ENCODE peak calls at places on chromosome 6, in eight cellular contexts. Q is small intestine, W is ovary, B is MM.1S, A is body of pancreas, J is lung, Z is osteoblast, M is pancreas. K is an unnamed sample. For H3K36me3 and H3K4me1, the result is how much of the 10 kb centered on the place peaks cover.

GRCh38 chr6:138231399-138231886 is 13.2 kb upstream of the PBOV1 start:
- DNase-seq in Q (peak), W (no peak), B (no peak), A (peak), J (no peak), Z (no peak), M (no peak), K (no peak)

GRCh38 chr6:10403385-10404106 is 11.3 kb downstream of the TFAP2A start:
- DNase-seq in Q (no peak), W (no peak), B (no peak), A (no peak), J (no peak), Z (no peak), M (no peak), K (no peak)

GRCh38 chr6:74853991-74854390 is 351.9 kb downstream of the COL12A1 start:
- DNase-seq in Q (no peak), W (no peak), B (no peak), A (no peak), J (no peak), Z (no peak), M (no peak), K (no peak)

GRCh38 chr6:54191460-54191859 is 80.2 kb downstream of the MLIP start:
- DNase-seq in Q (no peak), W (no peak), B (no peak), A (no peak), J (no peak), Z (peak), M (no peak), K (no peak)

GRCh38 chr6:15876406-15876805 is 213.6 kb upstream of the DTNBP1 start:
- DNase-seq in Q (no peak), W (no peak), B (no peak), A (no peak), J (no peak), Z (no peak), M (no peak), K (no peak)

GRCh38 chr6:170177383-170178265 is 113.3 kb downstream of the DLL1 start:
- DNase-seq in Q (no peak), W (no peak), B (no peak), A (peak), J (no peak), Z (peak), M (peak), K (no peak)

GRCh38 chr6:142944126-142945066 is 580 bp downstream of the HIVEP2 start:
- DNase-seq in Q (peak), W (peak), B (peak), A (peak), J (peak), Z (peak), M (peak), K (peak)

GRCh38 chr6:3627501-3627900 is 124.0 kb downstream of the PXDC1 start:
- DNase-seq in Q (no peak), W (no peak), B (no peak), A (no peak), J (no peak), Z (no peak), M (no peak), K (no peak)

GRCh38 chr6:35449287-35449881 is 2.8 kb upstream of the FANCE start:
- DNase-seq in Q (peak), W (peak), B (peak), A (peak), J (no peak), Z (peak), M (no peak), K (no peak)

GRCh38 chr6:113394724-113395123 is 462.4 kb upstream of the MARCKS start:
- DNase-seq in Q (no peak), W (no peak), B (no peak), A (no peak), J (no peak), Z (no peak), M (no peak), K (no peak)

GRCh38 chr6:112802154-112802553 is 455.0 kb downstream of the RFPL4B start:
- DNase-seq in Q (no peak), W (no peak), B (no peak), A (no peak), J (no peak), Z (peak), M (no peak), K (no peak)

GRCh38 chr6:4135665-4136353 is 434 bp upstream of the ECI2 start:
- DNase-seq in Q (peak), W (peak), B (peak), A (peak), J (peak), Z (peak), M (peak), K (peak)

GRCh38 chr6:87705070-87705691 is 3.1 kb upstream of the AKIRIN2 start:
- DNase-seq in Q (no peak), W (no peak), B (no peak), A (no peak), J (no peak), Z (no peak), M (no peak), K (no peak)

GRCh38 chr6:28408076-28408802 is 8.7 kb upstream of the ZSCAN12 start:
- DNase-seq in Q (no peak), W (no peak), B (no peak), A (no peak), J (no peak), Z (no peak), M (no peak), K (no peak)

GRCh38 chr6:21469213-21469612 is 124.3 kb upstream of the SOX4 start:
- DNase-seq in Q (peak), W (no peak), B (no peak), A (no peak), J (no peak), Z (no peak), M (no peak), K (no peak)

GRCh38 chr6:139336488-139336887 is 38.0 kb downstream of the CITED2 start:
- DNase-seq in Q (no peak), W (peak), B (no peak), A (peak), J (no peak), Z (no peak), M (peak), K (peak)

GRCh38 chr6:158854214-158855101 is 35.3 kb upstream of the EZR start:
- DNase-seq in Q (no peak), W (no peak), B (no peak), A (peak), J (no peak), Z (peak), M (no peak), K (no peak)

GRCh38 chr6:49499623-49500022 is at the start of gene GLYATL3:
- DNase-seq in Q (no peak), W (no peak), B (no peak), A (no peak), J (no peak), Z (no peak), M (no peak), K (no peak)

GRCh38 chr6:88183503-88183902 is 17.4 kb upstream of the CNR1 start:
- DNase-seq in Q (no peak), W (no peak), B (no peak), A (no peak), J (no peak), Z (no peak), M (no peak), K (no peak)

GRCh38 chr6:20564777-20565176 is 30.5 kb downstream of the CDKAL1 start:
- DNase-seq in Q (peak), W (no peak), B (no peak), A (no peak), J (no peak), Z (no peak), M (no peak), K (no peak)

GRCh38 chr6:151391021-151391470 is 313 bp downstream of the ZBTB2 start:
- DNase-seq in Q (peak), W (peak), B (peak), A (peak), J (peak), Z (peak), M (peak), K (peak)

GRCh38 chr6:78854501-78854900 is 12.8 kb upstream of the IRAK1BP1 start:
- DNase-seq in Q (peak), W (no peak), B (no peak), A (no peak), J (no peak), Z (no peak), M (no peak), K (no peak)

GRCh38 chr6:158648682-158649131 is 1.1 kb upstream of the SYTL3 start:
- DNase-seq in Q (no peak), W (no peak), B (no peak), A (no peak), J (no peak), Z (peak), M (no peak), K (no peak)

GRCh38 chr6:78909391-78909790 is 42.0 kb downstream of the IRAK1BP1 start:
- DNase-seq in Q (no peak), W (no peak), B (peak), A (no peak), J (no peak), Z (peak), M (no peak), K (no peak)

GRCh38 chr6:73389854-73390253 is 4.8 kb upstream of the DDX43 start:
- DNase-seq in Q (no peak), W (no peak), B (peak), A (no peak), J (no peak), Z (no peak), M (no peak), K (no peak)

GRCh38 chr6:114007451-114007953 is 36.6 kb upstream of the HDAC2 start:
- DNase-seq in Q (no peak), W (no peak), B (peak), A (no peak), J (no peak), Z (no peak), M (no peak), K (no peak)

DNA sequence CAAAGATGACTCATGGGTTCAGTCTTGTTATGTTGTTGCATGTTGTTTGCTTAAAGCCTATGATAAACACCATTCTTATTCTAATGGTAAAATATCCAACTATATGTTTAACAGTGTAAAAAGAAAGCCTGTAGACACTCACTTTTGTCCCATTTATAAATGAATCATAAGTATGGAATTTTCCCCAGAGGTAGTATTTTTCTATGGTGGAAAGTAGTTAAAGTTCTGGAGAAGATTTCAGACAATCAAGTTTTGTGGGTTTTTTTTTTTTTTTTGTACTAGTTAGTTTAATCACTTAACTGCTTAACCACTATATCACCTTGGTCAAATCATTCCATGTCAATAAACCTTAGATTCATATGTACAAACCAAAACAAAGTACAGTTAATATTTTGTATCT is 35.8 kb downstream of the PTCHD4 start:
- DNase-seq in Q (no peak), W (no peak), B (no peak), A (no peak), J (no peak), Z (no peak), M (no peak), K (no peak)
- H3K4me3 ChIP-seq in Q (no peak), W (no peak), B (no peak), A (no peak), J (no peak), Z (no peak), M (no peak), K (no peak)

GRCh38 chr6:109360281-109360680 is 22.0 kb downstream of the CD164 start:
- DNase-seq in Q (no peak), W (no peak), B (no peak), A (no peak), J (no peak), Z (no peak), M (no peak), K (no peak)

GRCh38 chr6:109359248-109359647 is 23.0 kb downstream of the CD164 start:
- DNase-seq in Q (no peak), W (no peak), B (no peak), A (no peak), J (no peak), Z (no peak), M (no peak), K (no peak)

GRCh38 chr6:109360791-109361190 is 21.5 kb downstream of the CD164 start:
- DNase-seq in Q (no peak), W (no peak), B (no peak), A (no peak), J (no peak), Z (no peak), M (no peak), K (no peak)

GRCh38 chr6:109356237-109356636 is 26.0 kb downstream of the CD164 start:
- DNase-seq in Q (no peak), W (no peak), B (no peak), A (no peak), J (no peak), Z (no peak), M (no peak), K (no peak)

DNA sequence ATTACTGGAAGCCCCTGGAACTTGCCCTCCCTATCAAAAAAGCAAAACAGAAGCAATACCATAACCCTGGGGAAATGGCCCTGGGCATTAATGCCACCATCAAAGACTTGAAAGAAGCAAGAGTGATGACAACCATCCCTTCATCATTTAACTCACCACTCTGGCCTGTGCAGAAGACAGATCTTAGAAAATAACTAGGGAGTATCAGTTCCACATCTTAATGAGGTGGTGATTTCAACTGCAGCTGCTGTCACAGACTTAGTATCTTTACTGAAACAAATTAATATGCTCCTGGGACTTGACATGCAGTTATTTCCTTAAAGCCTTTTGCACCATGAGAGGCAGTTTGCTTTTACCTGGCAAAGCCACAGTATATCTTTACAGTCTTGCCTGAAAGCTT is 24.1 kb downstream of the CD164 start:
- DNase-seq in Q (no peak), W (no peak), B (no peak), A (no peak), J (no peak), Z (no peak), M (no peak), K (no peak)
- H3K36me3 ChIP-seq in Q (under half), W (under half), B (under half), A (under half), J (under half), Z (half or more), M (under half), K (under half)

DNA sequence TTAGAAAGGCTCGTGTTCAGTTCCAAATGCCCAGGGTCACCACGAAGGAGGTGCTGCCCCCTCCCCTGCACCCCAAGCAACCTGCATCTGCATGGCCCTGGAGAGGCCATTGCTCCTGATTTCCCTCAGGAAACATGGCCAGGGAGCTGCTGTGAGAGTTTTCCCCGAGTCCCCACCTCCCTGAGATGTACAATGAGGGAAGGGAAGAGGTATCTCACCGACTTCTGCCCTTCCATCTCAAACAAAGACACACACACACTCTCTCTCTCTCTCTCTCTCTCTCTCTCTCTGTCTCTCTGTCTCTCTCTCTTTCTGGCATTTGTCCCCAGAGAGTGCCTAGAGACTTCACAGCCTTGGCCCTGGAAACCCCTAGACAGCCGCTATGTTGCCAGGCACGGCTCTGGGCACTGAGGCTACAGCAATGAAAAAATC is 120.4 kb downstream of the MRPL14 start:
- DNase-seq in Q (no peak), W (no peak), B (no peak), A (no peak), J (no peak), Z (peak), M (no peak), K (no peak)
- H3K4me1 ChIP-seq in Q (under half), W (under half), B (under half), A (under half), J (under half), Z (under half), M (under half), K (under half)

GRCh38 chr6:116055513-116055912 is 5.2 kb downstream of the FRK start:
- DNase-seq in Q (no peak), W (no peak), B (no peak), A (no peak), J (no peak), Z (no peak), M (no peak), K (no peak)

GRCh38 chr6:116060572-116061283 is at the start of gene FRK:
- DNase-seq in Q (peak), W (peak), B (peak), A (peak), J (peak), Z (peak), M (peak), K (no peak)

GRCh38 chr6:116057766-116058165 is 2.9 kb downstream of the FRK start:
- DNase-seq in Q (no peak), W (no peak), B (no peak), A (no peak), J (no peak), Z (no peak), M (no peak), K (no peak)

GRCh38 chr6:116062496-116062895 is 1.8 kb upstream of the FRK start:
- DNase-seq in Q (no peak), W (no peak), B (no peak), A (no peak), J (no peak), Z (no peak), M (no peak), K (no peak)

DNA sequence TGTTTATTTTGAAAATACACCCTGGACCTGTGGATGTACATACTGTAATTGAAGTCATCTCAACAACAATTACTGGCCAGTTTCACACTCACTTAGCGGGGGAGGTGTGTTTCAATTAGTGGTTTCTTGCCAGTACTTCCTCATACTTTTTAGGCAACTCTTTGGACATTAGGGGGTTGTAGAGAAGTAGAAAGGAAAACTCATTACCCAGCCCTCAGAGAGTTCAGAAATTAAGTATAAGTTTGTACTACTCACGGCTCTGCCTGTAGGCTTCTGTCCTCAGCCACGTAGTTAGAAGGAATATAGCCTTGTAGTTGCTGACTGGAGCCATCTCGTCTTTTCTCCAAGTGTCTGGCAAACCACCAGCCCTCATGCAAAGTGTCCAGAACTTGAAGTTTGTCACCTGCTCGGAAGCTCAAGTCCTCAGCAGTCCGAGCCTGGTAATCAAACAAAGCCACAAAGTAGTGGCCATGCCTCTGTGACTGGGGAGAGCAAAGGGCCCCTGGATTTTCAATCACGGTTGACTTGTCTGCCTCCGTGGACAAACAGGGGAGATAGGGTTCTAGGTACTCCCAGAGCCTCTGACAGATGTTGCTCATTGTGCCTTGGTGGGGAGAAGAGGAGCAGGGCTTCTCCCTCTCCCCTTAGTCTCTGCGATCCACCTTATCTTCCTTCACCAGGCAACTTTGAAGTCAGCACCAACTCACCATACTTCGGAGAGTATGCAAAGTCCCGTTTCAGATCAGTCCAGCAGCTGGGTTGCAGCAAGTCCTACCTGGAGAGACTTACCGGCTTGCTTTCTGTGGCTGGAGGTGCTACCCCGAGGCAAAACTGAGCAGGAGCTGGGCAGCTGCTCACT is 749 bp downstream of the FRK start:
- DNase-seq in Q (peak), W (no peak), B (peak), A (peak), J (peak), Z (peak), M (peak), K (no peak)
- H3K4me3 ChIP-seq in Q (peak), W (peak), B (peak), A (peak), J (peak), Z (peak), M (peak), K (peak)

DNA sequence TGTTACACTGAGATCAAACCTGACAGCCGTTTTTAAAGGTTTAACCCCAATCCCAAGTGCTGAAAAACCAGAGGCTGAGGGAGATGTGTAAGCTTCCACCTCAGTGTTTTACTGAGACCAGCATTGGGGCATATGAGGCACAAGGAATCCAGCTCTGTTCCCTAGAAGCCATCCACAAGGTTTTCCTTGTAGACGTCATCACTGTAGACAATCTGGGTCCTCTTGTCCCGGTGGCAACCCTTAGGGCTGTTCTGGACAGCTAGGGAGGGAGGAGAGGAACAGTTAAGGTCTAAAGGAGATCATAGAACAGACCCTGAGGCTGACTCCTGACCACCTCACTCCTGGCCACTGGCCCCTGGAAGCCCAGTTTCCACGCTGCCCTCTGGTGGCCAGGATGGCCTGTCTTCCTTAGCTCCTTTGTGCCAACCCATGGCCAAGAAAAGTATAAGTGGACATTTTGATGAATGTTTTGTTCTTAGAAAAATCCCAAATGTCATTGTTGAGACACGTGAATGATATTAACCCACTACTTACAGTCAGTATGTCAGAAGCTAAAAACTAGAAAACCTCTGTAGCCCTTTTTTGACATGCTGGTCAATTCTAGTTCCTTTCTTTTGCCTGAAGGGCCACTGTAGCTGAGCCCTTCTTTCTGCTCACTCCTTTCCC is 6.4 kb downstream of the CFB start:
- DNase-seq in Q (peak), W (peak), B (no peak), A (peak), J (peak), Z (peak), M (no peak), K (peak)
- H3K36me3 ChIP-seq in Q (under half), W (under half), B (under half), A (under half), J (under half), Z (half or more), M (under half), K (half or more)

GRCh38 chr6:144330017-144330416 is 44.9 kb downstream of the UTRN start:
- DNase-seq in Q (no peak), W (no peak), B (no peak), A (no peak), J (no peak), Z (no peak), M (no peak), K (no peak)
- H3K4me1 ChIP-seq in Q (under half), W (under half), B (under half), A (half or more), J (under half), Z (under half), M (under half), K (under half)

DNA sequence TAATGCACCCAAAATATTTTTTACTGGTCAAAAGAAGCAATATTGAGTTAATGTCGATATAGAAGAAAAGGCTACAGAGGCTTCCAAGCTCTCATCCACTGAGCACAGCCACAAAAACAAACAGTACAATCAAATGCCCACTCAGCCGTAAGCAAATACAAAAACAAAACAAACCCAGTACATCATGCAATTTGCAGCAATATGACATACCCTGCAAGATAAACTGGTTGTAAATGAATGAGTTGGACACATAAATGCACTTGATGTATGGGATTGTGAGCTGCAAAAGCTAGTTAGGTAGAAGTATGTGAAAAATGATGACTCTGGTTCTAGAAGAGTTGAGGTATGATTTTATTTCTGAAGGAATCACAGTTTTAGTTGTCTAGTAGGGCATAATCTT is 83.9 kb downstream of the SESN1 start:
- DNase-seq in Q (no peak), W (no peak), B (no peak), A (no peak), J (no peak), Z (no peak), M (no peak), K (no peak)
- H3K4me3 ChIP-seq in Q (no peak), W (no peak), B (peak), A (no peak), J (no peak), Z (no peak), M (no peak), K (no peak)